ENCODE peak calls at places on chromosomes 11 and 22, in five cellular contexts. B is A549, D is K562, T is GM23338, G is GM12878. M is an unnamed sample.
A peak's percentile ranks its signal among the peaks of the same experiment; 100 is the strongest.

GRCh38 chr22:19770349-19771220 is 10.0 kb downstream of the TBX1 start:
- DNase-seq in B (no peak), D (no peak), T (no peak), G (no peak), M (no peak)

GRCh38 chr11:133905677-133906156 is 51.1 kb downstream of the IGSF9B start:
- DNase-seq in B (no peak), D (no peak), T (no peak), G (no peak), M (no peak)

GRCh38 chr11:66880484-66881211 is 23.8 kb downstream of the LRFN4 start:
- DNase-seq in B (no peak), D (no peak), T (peak; percentile 64), G (no peak), M (no peak)

GRCh38 chr11:122732342-122733300 is 77.1 kb downstream of the UBASH3B start:
- DNase-seq in B (no peak), D (no peak), T (no peak), G (no peak), M (peak; percentile 43)

GRCh38 chr11:9385288-9385902 is 943 bp downstream of the IPO7 start:
- DNase-seq in B (peak; percentile 56), D (no peak), T (no peak), G (no peak), M (peak; percentile 76)

GRCh38 chr11:19326499-19326898 is 85.8 kb upstream of the E2F8 start:
- DNase-seq in B (no peak), D (no peak), T (no peak), G (no peak), M (no peak)

GRCh38 chr22:19057999-19058491 is 64.2 kb downstream of the DGCR2 start:
- DNase-seq in B (no peak), D (no peak), T (no peak), G (no peak), M (no peak)

GRCh38 chr22:32623943-32624342 is 149.3 kb downstream of the FBXO7 start:
- DNase-seq in B (no peak), D (no peak), T (no peak), G (no peak), M (peak; percentile 12)

GRCh38 chr11:30586251-30587144 is at the start of gene MPPED2:
- DNase-seq in B (peak; percentile 25), D (peak; percentile 9), T (peak; percentile 86), G (no peak), M (no peak)

GRCh38 chr11:15692739-15693138 is 578.0 kb downstream of the INSC start:
- DNase-seq in B (no peak), D (no peak), T (no peak), G (no peak), M (no peak)

GRCh38 chr11:93623179-93623578 is 38.3 kb upstream of the CEP295 start:
- DNase-seq in B (no peak), D (no peak), T (peak; percentile 62), G (peak; percentile 26), M (no peak)

GRCh38 chr11:83680351-83680750 is 394.2 kb upstream of the CCDC90B start:
- DNase-seq in B (no peak), D (no peak), T (no peak), G (no peak), M (no peak)

DNA sequence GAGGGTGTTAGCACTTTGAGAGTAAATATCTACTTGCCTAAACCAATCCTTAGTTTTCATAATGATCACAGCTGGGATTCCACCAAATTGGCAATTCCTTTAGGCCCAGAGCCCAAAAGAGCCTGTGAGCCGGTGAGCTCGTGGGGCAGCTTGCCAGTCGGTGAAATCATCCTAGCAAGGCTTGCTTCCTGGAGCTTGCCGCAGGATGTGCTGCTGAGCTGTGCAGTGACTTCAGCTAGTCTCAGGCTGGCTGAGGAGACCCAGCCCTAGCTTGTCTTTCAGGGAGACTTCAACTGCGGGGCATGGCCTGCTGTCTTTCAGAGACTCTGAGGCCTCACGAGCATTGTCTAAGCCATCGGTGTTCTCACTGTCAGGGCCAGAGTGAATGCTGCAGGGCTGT is 73.6 kb upstream of the SUSD2 start:
- DNase-seq in B (no peak), D (no peak), T (no peak), G (no peak), M (no peak)
- TF ChIP-seq JUNB in B (no peak), D (no peak), T (no peak), G (no peak), M (no peak)

GRCh38 chr11:72676874-72677341 is 2.7 kb upstream of the PDE2A start:
- DNase-seq in B (peak; percentile 32), D (peak; percentile 96), T (peak; percentile 94), G (no peak), M (peak; percentile 15)
- TF ChIP-seq JUNB in B (no peak), D (no peak), T (no peak), G (no peak), M (no peak)

GRCh38 chr11:35787626-35788025 is 125.1 kb downstream of the TRIM44 start:
- DNase-seq in B (no peak), D (no peak), T (no peak), G (no peak), M (no peak)
- TF ChIP-seq JUNB in B (no peak), D (no peak), T (no peak), G (no peak), M (no peak)

GRCh38 chr11:69327741-69328191 is 33.8 kb downstream of the MYEOV start:
- DNase-seq in B (no peak), D (no peak), T (no peak), G (no peak), M (no peak)
- TF ChIP-seq JUNB in B (no peak), D (no peak), T (no peak), G (no peak), M (no peak)

GRCh38 chr11:68704887-68705286 is 20.5 kb downstream of the GAL start:
- DNase-seq in B (no peak), D (no peak), T (peak; percentile 73), G (no peak), M (no peak)
- TF ChIP-seq JUNB in B (no peak), D (no peak), T (no peak), G (no peak), M (no peak)

M was measured in HepG2.